ENCODE peak calls at places on chromosomes 11 and 22, in five cellular contexts. X, B, U, N and P are unnamed samples.

GRCh38 chr11:117743121-117743815 is 53.7 kb downstream of the DSCAML1 start:
- DNase-seq in X (no peak), B (no peak), U (no peak), N (no peak), P (no peak)

GRCh38 chr11:60971520-60971919 is at the start of gene CD6:
- DNase-seq in X (no peak), B (no peak), U (peak; percentile 35), N (peak; percentile 29), P (no peak)

GRCh38 chr11:11579012-11579755 is 42.6 kb downstream of the GALNT18 start:
- DNase-seq in X (no peak), B (no peak), U (no peak), N (no peak), P (no peak)

GRCh38 chr11:96213500-96213899 is 129.5 kb downstream of the MAML2 start:
- DNase-seq in X (no peak), B (peak; percentile 59), U (no peak), N (no peak), P (peak; percentile 57)

GRCh38 chr22:29692327-29692640 is 27.5 kb upstream of the CABP7 start:
- DNase-seq in X (no peak), B (no peak), U (no peak), N (no peak), P (no peak)

GRCh38 chr11:58567889-58568512 is 7.7 kb downstream of the LPXN start:
- DNase-seq in X (peak; percentile 55), B (no peak), U (peak; percentile 79), N (peak; percentile 65), P (no peak)

GRCh38 chr11:36377759-36378553 is 81.9 kb downstream of the PRR5L start:
- DNase-seq in X (no peak), B (no peak), U (no peak), N (no peak), P (no peak)

GRCh38 chr11:7592706-7593105 is 78.9 kb downstream of the PPFIBP2 start:
- DNase-seq in X (no peak), B (no peak), U (peak; percentile 24), N (no peak), P (no peak)

GRCh38 chr11:75249704-75250103 is 9.1 kb downstream of the TPBGL start:
- DNase-seq in X (no peak), B (no peak), U (no peak), N (no peak), P (no peak)

GRCh38 chr11:76770642-76771445 is 12.3 kb upstream of the TSKU start:
- DNase-seq in X (no peak), B (peak; percentile 95), U (peak; percentile 12), N (peak; percentile 67), P (peak; percentile 94)

GRCh38 chr22:37077802-37078448 is 26.4 kb downstream of the KCTD17 start:
- DNase-seq in X (no peak), B (no peak), U (peak; percentile 78), N (peak; percentile 75), P (no peak)

GRCh38 chr11:32430586-32431357 is 4.6 kb downstream of the WT1 start:
- DNase-seq in X (no peak), B (no peak), U (no peak), N (no peak), P (no peak)

GRCh38 chr11:120956710-120957500 is 67.0 kb upstream of the TBCEL start:
- DNase-seq in X (no peak), B (no peak), U (peak; percentile 37), N (no peak), P (no peak)

GRCh38 chr11:64485077-64485476 is 105.9 kb upstream of the SLC22A12 start:
- DNase-seq in X (no peak), B (no peak), U (no peak), N (no peak), P (no peak)

GRCh38 chr11:20555783-20556182 is 43.6 kb upstream of the SLC6A5 start:
- DNase-seq in X (no peak), B (no peak), U (no peak), N (no peak), P (no peak)

GRCh38 chr11:63974259-63975143 is at the start of gene COX8A:
- DNase-seq in X (peak; percentile 99), B (peak; percentile 99), U (peak; percentile 100), N (peak; percentile 98), P (peak; percentile 98)

GRCh38 chr11:15073361-15074205 is at the start of gene CALCB:
- DNase-seq in X (peak; percentile 44), B (no peak), U (no peak), N (no peak), P (no peak)

GRCh38 chr22:20584872-20585639 is 77.6 kb downstream of the MED15 start:
- DNase-seq in X (no peak), B (no peak), U (no peak), N (no peak), P (no peak)

GRCh38 chr11:110919241-110919893 is 207.1 kb upstream of the ARHGAP20 start:
- DNase-seq in X (no peak), B (no peak), U (peak; percentile 8), N (no peak), P (no peak)

GRCh38 chr11:60241786-60242185 is 1.2 kb downstream of the MS4A4E start:
- DNase-seq in X (no peak), B (no peak), U (no peak), N (no peak), P (no peak)

GRCh38 chr11:128492903-128493569 is 94.3 kb downstream of the ETS1 start:
- DNase-seq in X (no peak), B (no peak), U (no peak), N (no peak), P (no peak)

GRCh38 chr22:39128508-39128907 is 24.0 kb downstream of the CBX7 start:
- DNase-seq in X (no peak), B (no peak), U (no peak), N (no peak), P (no peak)

GRCh38 chr11:61814958-61815789 is 1.6 kb downstream of the FADS1 start:
- DNase-seq in X (peak; percentile 97), B (peak; percentile 87), U (peak; percentile 95), N (peak; percentile 89), P (peak; percentile 58)

GRCh38 chr22:46007003-46007847 is 30.3 kb upstream of the WNT7B start:
- DNase-seq in X (no peak), B (no peak), U (no peak), N (peak; percentile 45), P (no peak)

GRCh38 chr22:46009730-46010129 is 32.8 kb upstream of the WNT7B start:
- DNase-seq in X (no peak), B (no peak), U (no peak), N (no peak), P (no peak)

GRCh38 chr22:46007848-46008261 is 30.9 kb upstream of the WNT7B start:
- DNase-seq in X (no peak), B (peak; percentile 74), U (no peak), N (peak; percentile 58), P (peak; percentile 38)

GRCh38 chr22:46008836-46009596 is 32.1 kb upstream of the WNT7B start:
- DNase-seq in X (no peak), B (no peak), U (no peak), N (no peak), P (no peak)

GRCh38 chr22:46008291-46008690 is 31.3 kb upstream of the WNT7B start:
- DNase-seq in X (no peak), B (no peak), U (no peak), N (no peak), P (no peak)
- H3K4me3 ChIP-seq in X (no peak overlapping the region), B (no peak overlapping the region), U (no peak overlapping the region), N (no peak overlapping the region), P (no peak overlapping the region)

GRCh38 chr11:47332791-47333525 is 19.5 kb downstream of the MYBPC3 start:
- DNase-seq in X (no peak), B (no peak), U (no peak), N (no peak), P (no peak)

GRCh38 chr11:47333886-47334443 is 18.5 kb downstream of the MYBPC3 start:
- DNase-seq in X (no peak), B (no peak), U (no peak), N (no peak), P (no peak)

GRCh38 chr11:47332303-47332711 is 20.2 kb downstream of the MYBPC3 start:
- DNase-seq in X (no peak), B (no peak), U (no peak), N (no peak), P (no peak)

GRCh38 chr11:47331454-47332302 is 20.8 kb downstream of the MYBPC3 start:
- DNase-seq in X (no peak), B (no peak), U (no peak), N (peak; percentile 69), P (no peak)

DNA sequence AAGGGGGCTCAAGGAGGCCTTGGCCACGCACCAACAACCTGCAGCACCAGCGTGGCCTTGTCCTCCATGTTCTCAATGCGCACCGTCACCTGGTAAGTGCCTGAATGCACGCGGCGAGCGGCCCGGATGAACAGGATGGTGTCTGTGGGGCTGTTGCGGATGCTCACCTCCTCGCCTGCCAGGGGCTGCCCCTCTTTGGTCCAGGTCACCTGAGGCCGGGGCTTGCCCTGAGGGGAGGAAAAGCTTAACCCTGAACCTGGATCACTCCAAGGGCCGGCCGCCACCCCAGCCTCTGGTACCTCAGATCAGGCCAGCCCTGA is 19.0 kb downstream of the MYBPC3 start:
- DNase-seq in X (no peak), B (no peak), U (no peak), N (no peak), P (no peak)
- TF ChIP-seq CTCF in X (no peak), B (no peak), U (no peak), N (no peak), P (no peak)

GRCh38 chr22:35375031-35375430 is 5.9 kb upstream of the HMOX1 start:
- DNase-seq in X (no peak), B (no peak), U (no peak), N (no peak), P (no peak)

GRCh38 chr22:35379146-35379993 is 1.5 kb upstream of the HMOX1 start:
- DNase-seq in X (no peak), B (no peak), U (no peak), N (peak; percentile 73), P (no peak)

GRCh38 chr22:35377735-35378134 is 3.2 kb upstream of the HMOX1 start:
- DNase-seq in X (no peak), B (no peak), U (no peak), N (no peak), P (no peak)

GRCh38 chr22:35378547-35379078 is 2.3 kb upstream of the HMOX1 start:
- DNase-seq in X (no peak), B (no peak), U (no peak), N (no peak), P (no peak)

DNA sequence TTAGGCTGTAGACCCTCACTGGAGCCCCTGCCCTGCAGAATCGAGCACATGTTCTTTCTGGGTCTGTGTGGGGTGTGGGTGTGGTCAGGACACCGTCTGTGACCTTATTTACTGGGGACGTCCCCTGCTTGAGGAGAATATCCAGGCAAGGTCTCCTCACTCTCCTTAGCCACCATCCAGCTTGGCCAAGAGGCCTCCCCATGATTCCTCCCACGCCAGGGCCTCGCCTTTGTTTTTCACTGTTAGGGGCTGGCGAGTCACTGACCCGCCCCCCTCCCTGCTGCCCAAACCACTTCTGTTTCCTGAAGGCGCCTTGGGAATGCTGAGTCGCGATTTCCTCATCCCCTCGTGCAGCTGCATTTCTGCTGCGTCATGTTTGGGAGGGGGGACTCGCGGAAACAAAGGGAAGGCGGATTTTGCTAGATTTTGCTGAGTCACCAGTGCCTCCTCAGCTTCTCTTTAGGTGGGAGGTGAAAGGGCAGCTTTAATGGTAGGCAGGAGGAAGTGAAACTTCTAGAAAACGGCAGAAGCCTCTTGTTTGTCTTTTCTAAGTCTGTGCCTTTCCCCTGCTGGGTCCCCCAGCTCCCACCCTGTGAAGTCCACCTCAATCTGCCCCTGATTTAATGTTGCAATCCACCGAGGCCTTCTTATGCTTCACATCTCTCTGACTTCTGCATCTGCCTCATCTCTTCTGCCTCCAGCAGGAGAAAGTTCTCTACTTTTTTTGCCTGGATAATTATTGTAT is 4.0 kb upstream of the HMOX1 start:
- DNase-seq in X (peak; percentile 73), B (peak; percentile 91), U (peak; percentile 92), N (peak; percentile 94), P (peak; percentile 85)
- H3K4me3 ChIP-seq in X (no peak overlapping the region), B (no peak overlapping the region), U (peak overlapping the region; percentile 29), N (no peak overlapping the region), P (no peak overlapping the region)

GRCh38 chr11:125626381-125626950 is 1.5 kb downstream of the CHEK1 start:
- DNase-seq in X (no peak), B (peak; percentile 35), U (peak; percentile 66), N (no peak), P (no peak)
- TF ChIP-seq CTCF in X (no peak), B (peak; percentile 43), U (peak; percentile 32), N (peak; percentile 15), P (peak; percentile 17)